ENCODE peak calls at places on chromosomes 4 and X, in ten cellular contexts. One of them, this sample, is unnamed.

GRCh38 chr4:8393593-8394038 is 46.9 kb downstream of the ACOX3 start:
- DNase-seq in heart right ventricle: peak; percentile 74
- DNase-seq in osteoblast: peak; percentile 99
- DNase-seq in fibroblast of lung: peak; percentile 96
- DNase-seq in psoas muscle: peak; percentile 85
- DNase-seq in tibial artery: peak; percentile 81
- DNase-seq in astrocyte: peak; percentile 99
- DNase-seq in colonic mucosa: peak; percentile 48
- DNase-seq in Peyer's patch: peak; percentile 57
- DNase-seq in uterus: peak; percentile 82
- DNase-seq in this sample: peak; percentile 61

GRCh38 chr4:177194906-177195305 is 114.8 kb upstream of the NEIL3 start:
- DNase-seq in psoas muscle: no peak
- DNase-seq in tibial artery: no peak
- DNase-seq in astrocyte: no peak
- DNase-seq in Peyer's patch: no peak
- DNase-seq in fibroblast of lung: no peak
- DNase-seq in uterus: no peak
- DNase-seq in osteoblast: peak; percentile 36
- DNase-seq in colonic mucosa: no peak
- DNase-seq in heart right ventricle: no peak
- DNase-seq in this sample: no peak

GRCh38 chrX:71870337-71871098 is 40.1 kb upstream of the NHSL2 start:
- DNase-seq in psoas muscle: no peak
- DNase-seq in Peyer's patch: no peak
- DNase-seq in tibial artery: no peak
- DNase-seq in fibroblast of lung: no peak
- DNase-seq in uterus: no peak
- DNase-seq in astrocyte: peak; percentile 14
- DNase-seq in osteoblast: peak; percentile 86
- DNase-seq in colonic mucosa: no peak
- DNase-seq in heart right ventricle: no peak
- DNase-seq in this sample: peak; percentile 20

GRCh38 chr4:7819446-7819845 is 120.2 kb downstream of the AFAP1 start:
- DNase-seq in Peyer's patch: no peak
- DNase-seq in heart right ventricle: no peak
- DNase-seq in uterus: no peak
- DNase-seq in astrocyte: no peak
- DNase-seq in fibroblast of lung: no peak
- DNase-seq in osteoblast: no peak
- DNase-seq in tibial artery: no peak
- DNase-seq in colonic mucosa: no peak
- DNase-seq in psoas muscle: no peak
- DNase-seq in this sample: no peak

GRCh38 chr4:151184523-151185458 is 85.4 kb downstream of the RPS3A start:
- DNase-seq in Peyer's patch: peak; percentile 75
- DNase-seq in uterus: no peak
- DNase-seq in colonic mucosa: no peak
- DNase-seq in psoas muscle: no peak
- DNase-seq in astrocyte: peak; percentile 80
- DNase-seq in heart right ventricle: no peak
- DNase-seq in fibroblast of lung: peak; percentile 90
- DNase-seq in osteoblast: peak; percentile 96
- DNase-seq in tibial artery: no peak
- DNase-seq in this sample: no peak

GRCh38 chrX:48540015-48540350 is 469 bp downstream of the TBC1D25 start:
- DNase-seq in psoas muscle: no peak
- DNase-seq in osteoblast: no peak
- DNase-seq in uterus: peak; percentile 48
- DNase-seq in Peyer's patch: no peak
- DNase-seq in tibial artery: no peak
- DNase-seq in heart right ventricle: peak; percentile 29
- DNase-seq in colonic mucosa: peak; percentile 51
- DNase-seq in astrocyte: no peak
- DNase-seq in fibroblast of lung: peak; percentile 28
- DNase-seq in this sample: no peak

GRCh38 chr4:6542951-6543350 is 32.0 kb upstream of the MAN2B2 start:
- DNase-seq in osteoblast: no peak
- DNase-seq in Peyer's patch: no peak
- DNase-seq in astrocyte: no peak
- DNase-seq in uterus: no peak
- DNase-seq in colonic mucosa: no peak
- DNase-seq in tibial artery: no peak
- DNase-seq in heart right ventricle: no peak
- DNase-seq in psoas muscle: no peak
- DNase-seq in fibroblast of lung: no peak
- DNase-seq in this sample: no peak

GRCh38 chrX:134718329-134719317 is 60.4 kb upstream of the PLAC1 start:
- DNase-seq in psoas muscle: peak; percentile 48
- DNase-seq in fibroblast of lung: peak; percentile 89
- DNase-seq in uterus: peak; percentile 27
- DNase-seq in tibial artery: peak; percentile 42
- DNase-seq in colonic mucosa: no peak
- DNase-seq in heart right ventricle: peak; percentile 14
- DNase-seq in astrocyte: peak; percentile 94
- DNase-seq in osteoblast: peak; percentile 82
- DNase-seq in Peyer's patch: no peak
- DNase-seq in this sample: peak; percentile 90

GRCh38 chrX:64186974-64187761 is 18.3 kb downstream of the AMER1 start:
- DNase-seq in colonic mucosa: no peak
- DNase-seq in tibial artery: no peak
- DNase-seq in astrocyte: no peak
- DNase-seq in psoas muscle: no peak
- DNase-seq in heart right ventricle: peak; percentile 38
- DNase-seq in uterus: no peak
- DNase-seq in osteoblast: peak; percentile 46
- DNase-seq in Peyer's patch: no peak
- DNase-seq in fibroblast of lung: no peak
- DNase-seq in this sample: no peak

GRCh38 chrX:138711399-138712347 is at the start of gene FGF13:
- DNase-seq in uterus: peak; percentile 40
- DNase-seq in Peyer's patch: no peak
- DNase-seq in psoas muscle: peak; percentile 49
- DNase-seq in astrocyte: no peak
- DNase-seq in osteoblast: peak; percentile 72
- DNase-seq in heart right ventricle: peak; percentile 6
- DNase-seq in tibial artery: peak; percentile 20
- DNase-seq in fibroblast of lung: peak; percentile 1
- DNase-seq in colonic mucosa: no peak
- DNase-seq in this sample: no peak

GRCh38 chrX:7996414-7996813 is 69.2 kb upstream of the PNPLA4 start:
- DNase-seq in uterus: no peak
- DNase-seq in heart right ventricle: peak; percentile 11
- DNase-seq in astrocyte: peak; percentile 8
- DNase-seq in tibial artery: no peak
- DNase-seq in osteoblast: no peak
- DNase-seq in psoas muscle: no peak
- DNase-seq in colonic mucosa: peak; percentile 39
- DNase-seq in fibroblast of lung: peak; percentile 55
- DNase-seq in Peyer's patch: peak; percentile 63
- DNase-seq in this sample: peak; percentile 7

GRCh38 chr4:152299553-152299952 is 236.3 kb downstream of the FBXW7 start:
- DNase-seq in uterus: no peak
- DNase-seq in astrocyte: no peak
- DNase-seq in Peyer's patch: no peak
- DNase-seq in fibroblast of lung: no peak
- DNase-seq in osteoblast: peak; percentile 77
- DNase-seq in heart right ventricle: no peak
- DNase-seq in colonic mucosa: no peak
- DNase-seq in tibial artery: no peak
- DNase-seq in psoas muscle: no peak
- DNase-seq in this sample: no peak

DNA sequence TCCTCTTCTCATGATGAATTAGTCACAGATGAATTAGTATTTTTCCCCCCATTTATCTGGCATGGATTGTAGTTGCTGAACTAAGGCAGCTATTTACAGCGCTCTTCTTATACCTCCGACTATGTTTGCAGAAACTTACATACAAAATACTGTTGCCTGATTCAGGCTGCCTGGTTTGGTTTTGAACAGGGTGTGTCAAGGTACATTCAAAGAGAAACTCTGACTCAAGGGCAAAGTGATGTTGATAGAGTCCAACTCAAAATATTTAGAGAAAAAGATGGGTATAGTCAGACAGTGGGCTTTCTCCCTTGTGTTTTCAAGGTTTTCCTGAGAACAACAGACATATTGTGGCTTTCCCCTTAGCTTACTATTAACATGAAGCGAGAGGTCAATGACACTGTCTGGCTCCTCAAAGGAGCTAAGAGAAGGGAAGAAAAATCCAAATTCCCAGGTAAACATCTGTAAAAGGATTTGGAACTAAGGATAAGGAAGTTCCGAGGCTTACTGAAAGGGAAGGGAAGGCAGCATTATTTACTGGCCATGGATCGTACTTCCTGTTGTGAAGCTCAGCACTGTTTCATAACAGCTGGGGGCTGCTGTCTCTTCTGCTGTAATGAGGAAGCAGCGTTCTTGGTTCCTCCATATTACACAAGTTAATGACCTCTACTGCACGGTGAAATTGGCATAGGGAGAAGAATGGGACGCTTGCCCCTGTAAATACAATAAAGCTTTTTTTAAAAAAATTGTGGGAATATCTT is 30.9 kb downstream of the FAM9C start:
- DNase-seq in heart right ventricle: peak; percentile 27
- DNase-seq in colonic mucosa: peak; percentile 46
- DNase-seq in osteoblast: peak; percentile 59
- DNase-seq in fibroblast of lung: peak; percentile 31
- DNase-seq in psoas muscle: no peak
- DNase-seq in astrocyte: no peak
- DNase-seq in uterus: peak; percentile 23
- DNase-seq in Peyer's patch: peak; percentile 78
- DNase-seq in tibial artery: peak; percentile 45
- DNase-seq in this sample: peak; percentile 48
- H3K4me1 ChIP-seq in heart right ventricle: peaks cover 20% of the 10 kb centered on the region
- H3K4me1 ChIP-seq in colonic mucosa: no peaks in the 10 kb centered on the region
- H3K4me1 ChIP-seq in osteoblast: peaks cover 6% of the 10 kb centered on the region
- H3K4me1 ChIP-seq in fibroblast of lung: no peaks in the 10 kb centered on the region
- H3K4me1 ChIP-seq in psoas muscle: no peaks in the 10 kb centered on the region
- H3K4me1 ChIP-seq in astrocyte: no peaks in the 10 kb centered on the region
- H3K4me1 ChIP-seq in uterus: no peaks in the 10 kb centered on the region
- H3K4me1 ChIP-seq in Peyer's patch: no peaks in the 10 kb centered on the region
- H3K4me1 ChIP-seq in tibial artery: no peaks in the 10 kb centered on the region
- H3K4me1 ChIP-seq in this sample: peaks cover 11% of the 10 kb centered on the region

DNA sequence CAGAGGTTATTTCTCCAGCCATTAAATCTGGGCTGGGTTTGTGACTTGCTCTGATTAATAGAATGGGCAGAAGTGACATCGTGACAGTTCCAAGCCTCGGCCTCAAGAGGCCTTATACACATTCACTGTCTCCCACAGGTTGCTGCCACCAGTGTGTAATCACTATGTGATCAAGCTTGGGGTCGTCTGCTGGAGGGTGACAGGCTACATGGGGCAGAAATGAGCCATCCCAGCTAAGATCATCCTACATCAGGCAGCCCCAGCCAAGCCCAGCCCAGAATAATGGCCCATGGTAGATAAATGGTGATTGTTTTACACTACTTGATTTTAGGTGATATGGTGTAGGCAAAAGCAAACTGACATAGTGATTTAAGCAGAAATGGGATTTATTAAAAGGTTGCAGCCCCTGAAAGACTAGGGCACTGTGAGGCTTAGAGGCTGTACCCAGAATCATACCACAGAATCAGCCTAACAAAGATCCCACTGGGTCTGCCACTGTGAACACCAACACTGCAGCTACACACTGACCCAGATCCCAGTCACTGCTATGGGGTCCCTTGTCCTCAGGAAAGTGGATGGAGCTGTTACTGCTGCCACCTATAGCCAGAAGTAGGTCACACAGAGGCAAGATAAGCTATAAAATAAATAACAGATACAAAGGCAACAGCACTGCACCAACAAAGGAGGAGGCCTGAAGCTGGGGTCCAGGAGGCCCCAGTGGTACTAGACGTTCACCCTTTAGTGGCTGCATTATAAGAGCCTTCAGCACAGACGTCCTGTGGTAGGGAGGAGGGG is 159.6 kb upstream of the RBPJ start:
- DNase-seq in fibroblast of lung: peak; percentile 41
- DNase-seq in psoas muscle: no peak
- DNase-seq in colonic mucosa: no peak
- DNase-seq in astrocyte: no peak
- DNase-seq in uterus: no peak
- DNase-seq in Peyer's patch: no peak
- DNase-seq in heart right ventricle: no peak
- DNase-seq in tibial artery: no peak
- DNase-seq in osteoblast: no peak
- DNase-seq in this sample: no peak
- TF ChIP-seq CTCF in fibroblast of lung: peak; percentile 40
- TF ChIP-seq CTCF in psoas muscle: no peak
- TF ChIP-seq CTCF in colonic mucosa: no peak
- TF ChIP-seq CTCF in astrocyte: peak; percentile 4
- TF ChIP-seq CTCF in uterus: no peak
- TF ChIP-seq CTCF in Peyer's patch: peak; percentile 12
- TF ChIP-seq CTCF in heart right ventricle: no peak
- TF ChIP-seq CTCF in tibial artery: no peak
- TF ChIP-seq CTCF in osteoblast: peak; percentile 34
- TF ChIP-seq CTCF in this sample: peak; percentile 31

DNA sequence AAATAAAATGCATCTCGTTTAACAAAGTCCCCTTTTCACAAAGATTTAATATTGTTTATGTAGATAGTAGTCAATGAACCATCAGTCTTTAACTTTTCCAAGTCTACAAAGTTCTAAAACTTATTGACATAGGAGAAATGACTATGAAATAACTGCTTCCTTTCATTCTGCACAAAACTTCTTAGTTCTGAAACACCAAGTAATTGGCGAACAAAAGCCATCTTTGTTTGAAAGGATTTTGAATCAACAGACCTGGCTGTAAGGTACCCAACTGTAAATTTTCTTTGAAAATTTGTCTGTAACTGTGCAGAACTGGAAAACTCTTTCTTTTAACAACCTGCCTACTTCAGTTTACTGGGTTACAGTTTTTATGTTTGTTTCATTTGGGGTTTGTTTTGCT is 25.9 kb downstream of the LEF1 start:
- DNase-seq in heart right ventricle: no peak
- DNase-seq in osteoblast: no peak
- DNase-seq in colonic mucosa: no peak
- DNase-seq in tibial artery: no peak
- DNase-seq in fibroblast of lung: no peak
- DNase-seq in astrocyte: no peak
- DNase-seq in uterus: no peak
- DNase-seq in Peyer's patch: no peak
- DNase-seq in psoas muscle: no peak
- DNase-seq in this sample: no peak
- H3K4me1 ChIP-seq in heart right ventricle: no peaks in the 10 kb centered on the region
- H3K4me1 ChIP-seq in osteoblast: no peaks in the 10 kb centered on the region
- H3K4me1 ChIP-seq in colonic mucosa: no peaks in the 10 kb centered on the region
- H3K4me1 ChIP-seq in tibial artery: no peaks in the 10 kb centered on the region
- H3K4me1 ChIP-seq in fibroblast of lung: no peaks in the 10 kb centered on the region
- H3K4me1 ChIP-seq in astrocyte: no peaks in the 10 kb centered on the region
- H3K4me1 ChIP-seq in uterus: no peaks in the 10 kb centered on the region
- H3K4me1 ChIP-seq in Peyer's patch: no peaks in the 10 kb centered on the region
- H3K4me1 ChIP-seq in psoas muscle: no peaks in the 10 kb centered on the region
- H3K4me1 ChIP-seq in this sample: no peaks in the 10 kb centered on the region

DNA sequence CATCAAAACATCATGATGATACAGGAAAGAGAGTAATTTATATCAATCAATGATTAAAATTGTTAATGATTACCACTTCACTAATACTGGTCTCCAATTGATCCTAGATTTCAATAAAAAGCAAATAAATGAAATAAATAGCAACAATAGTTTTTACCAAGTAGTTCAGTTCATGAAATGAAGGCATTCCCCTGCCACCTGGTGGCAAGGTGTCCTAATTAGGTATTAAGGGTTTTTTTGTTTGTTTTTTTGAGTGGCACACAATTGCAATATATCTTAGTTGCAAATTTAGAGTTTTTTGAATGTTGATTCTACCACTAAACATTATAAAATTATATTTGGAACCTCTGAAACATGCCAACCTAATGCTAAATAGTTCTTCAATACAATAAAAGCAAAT is 157.4 kb upstream of the PDE5A start:
- DNase-seq in heart right ventricle: no peak
- DNase-seq in astrocyte: peak; percentile 10
- DNase-seq in colonic mucosa: no peak
- DNase-seq in osteoblast: no peak
- DNase-seq in psoas muscle: no peak
- DNase-seq in uterus: no peak
- DNase-seq in Peyer's patch: peak; percentile 58
- DNase-seq in fibroblast of lung: peak; percentile 52
- DNase-seq in tibial artery: no peak
- DNase-seq in this sample: peak; percentile 17
- TF ChIP-seq CTCF in heart right ventricle: no peak
- TF ChIP-seq CTCF in astrocyte: peak; percentile 23
- TF ChIP-seq CTCF in colonic mucosa: peak; percentile 27
- TF ChIP-seq CTCF in osteoblast: peak; percentile 43
- TF ChIP-seq CTCF in psoas muscle: peak; percentile 55
- TF ChIP-seq CTCF in uterus: no peak
- TF ChIP-seq CTCF in Peyer's patch: peak; percentile 59
- TF ChIP-seq CTCF in fibroblast of lung: peak; percentile 40
- TF ChIP-seq CTCF in tibial artery: peak; percentile 46
- TF ChIP-seq CTCF in this sample: peak; percentile 58

This sample was measured in foreskin keratinocyte.